ENCODE peak calls at places on chromosomes 12 and 14, in five cellular contexts. V is adrenal gland, D is Peyer's patch, P is thoracic aorta, T is right atrium auricular region. Q is an unnamed sample. For H3K27me3, the result is how much of the 10 kb centered on the place peaks cover.

GRCh38 chr14:101135796-101136742 is 232.5 kb upstream of the RTL1 start:
- DNase-seq in V (no peak), D (peak), T (peak), P (no peak), Q (no peak)

GRCh38 chr14:68661226-68662225 is 131.3 kb downstream of the ZFP36L1 start:
- DNase-seq in P (no peak), V (peak), D (no peak), T (peak), Q (no peak)

GRCh38 chr12:51886021-51886710 is 1.7 kb upstream of the ANKRD33 start:
- DNase-seq in D (peak), T (peak), P (peak), V (peak), Q (peak)

GRCh38 chr12:44287545-44287944 is 451.7 kb downstream of the TMEM117 start:
- DNase-seq in D (no peak), T (no peak), V (no peak), P (no peak), Q (peak)

GRCh38 chr14:103629503-103630121 is 601 bp downstream of the KLC1 start:
- DNase-seq in D (peak), T (no peak), V (peak), P (no peak), Q (peak)

GRCh38 chr12:2609020-2609419 is 185.8 kb upstream of the FKBP4 start:
- DNase-seq in V (no peak), D (no peak), P (no peak), T (no peak), Q (no peak)

GRCh38 chr14:89270439-89271227 is 146.4 kb downstream of the FOXN3 start:
- DNase-seq in P (no peak), T (no peak), D (peak), V (no peak), Q (no peak)

GRCh38 chr12:46401703-46402102 is 29.1 kb upstream of the SLC38A2 start:
- DNase-seq in P (no peak), T (no peak), D (no peak), V (no peak), Q (peak)

GRCh38 chr12:39227218-39227617 is 215.7 kb downstream of the KIF21A start:
- DNase-seq in V (no peak), P (no peak), D (no peak), T (no peak), Q (no peak)

GRCh38 chr14:26163761-26164160 is 434.1 kb downstream of the NOVA1 start:
- DNase-seq in D (no peak), V (no peak), P (no peak), T (no peak), Q (no peak)

GRCh38 chr14:29320261-29320660 is 553.7 kb downstream of the FOXG1 start:
- DNase-seq in D (no peak), P (no peak), T (no peak), V (no peak), Q (no peak)

GRCh38 chr12:106429043-106429552 is 71.5 kb downstream of the POLR3B start:
- DNase-seq in P (no peak), T (no peak), V (no peak), D (no peak), Q (no peak)

GRCh38 chr14:21133896-21134295 is 22.0 kb downstream of the OR5AU1 start:
- DNase-seq in V (no peak), D (no peak), T (no peak), P (no peak), Q (no peak)

GRCh38 chr12:106081606-106082005 is 57.1 kb downstream of the NUAK1 start:
- DNase-seq in P (no peak), D (no peak), V (no peak), T (peak), Q (no peak)

GRCh38 chr12:67669925-67670631 is 21.5 kb downstream of the DYRK2 start:
- DNase-seq in D (no peak), V (no peak), T (no peak), P (no peak), Q (no peak)

GRCh38 chr14:62691613-62692489 is 353.4 kb downstream of the KCNH5 start:
- DNase-seq in T (no peak), P (no peak), D (peak), V (no peak), Q (peak)

GRCh38 chr12:53782093-53782703 is 30.4 kb upstream of the CISTR start:
- DNase-seq in T (no peak), V (no peak), P (no peak), D (no peak), Q (no peak)
- H3K27me3 ChIP-seq in T (under half), V (under half), P (under half), D (under half), Q (under half)

DNA sequence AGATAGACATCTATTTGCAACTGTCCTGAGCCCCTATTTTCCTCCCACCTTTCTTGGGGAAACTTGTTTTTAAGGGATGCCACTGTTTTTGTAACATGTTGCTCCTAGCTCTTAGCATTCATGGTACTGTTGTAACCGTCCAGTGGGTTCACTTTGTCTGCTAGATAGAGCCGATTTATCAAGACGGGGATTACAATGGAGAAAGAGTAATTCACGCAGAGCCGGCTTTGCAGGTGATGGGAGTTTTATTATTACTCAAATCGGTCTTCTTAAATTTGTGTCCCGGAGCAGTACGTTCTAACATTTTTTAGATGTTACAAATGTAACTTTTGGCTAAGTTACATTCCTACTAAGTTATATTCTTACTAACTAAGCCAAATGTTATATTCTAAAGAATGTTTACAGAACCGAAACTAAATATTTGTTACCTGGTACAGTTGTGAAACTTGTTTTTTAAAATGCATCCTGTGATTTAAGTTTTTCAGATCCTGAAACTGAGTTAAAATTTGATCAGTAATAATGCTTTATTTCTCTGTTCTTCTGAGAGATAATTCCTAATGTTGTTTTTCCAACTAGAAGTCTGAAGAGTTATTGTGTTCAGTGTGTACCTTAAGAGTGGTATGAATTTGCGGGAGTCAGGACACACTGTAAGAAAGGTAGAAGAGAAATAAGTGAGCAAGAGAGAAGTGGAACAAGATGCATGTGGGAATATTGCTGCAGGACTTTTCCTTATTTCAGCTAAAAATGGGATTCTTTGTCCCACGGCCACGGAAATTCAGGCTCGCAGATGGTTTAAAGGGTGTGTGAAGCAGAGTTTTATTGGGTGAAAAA is 20.6 kb upstream of the CLEC2D start:
- DNase-seq in T (no peak), V (no peak), P (no peak), D (no peak), Q (no peak)
- H3K4me3 ChIP-seq in T (peak), V (peak), P (peak), D (peak), Q (peak)

GRCh38 chr12:114408881-114409795 is 3.2 kb upstream of the TBX5 start:
- DNase-seq in T (peak), D (no peak), P (no peak), V (no peak), Q (no peak)

GRCh38 chr12:114407034-114407420 is 1.1 kb upstream of the TBX5 start:
- DNase-seq in V (no peak), D (no peak), T (no peak), P (no peak), Q (no peak)

GRCh38 chr12:114406326-114407033 is 536 bp upstream of the TBX5 start:
- DNase-seq in P (no peak), T (no peak), D (no peak), V (no peak), Q (no peak)

GRCh38 chr12:114408415-114408814 is 2.5 kb upstream of the TBX5 start:
- DNase-seq in D (no peak), T (no peak), V (no peak), P (no peak), Q (no peak)

DNA sequence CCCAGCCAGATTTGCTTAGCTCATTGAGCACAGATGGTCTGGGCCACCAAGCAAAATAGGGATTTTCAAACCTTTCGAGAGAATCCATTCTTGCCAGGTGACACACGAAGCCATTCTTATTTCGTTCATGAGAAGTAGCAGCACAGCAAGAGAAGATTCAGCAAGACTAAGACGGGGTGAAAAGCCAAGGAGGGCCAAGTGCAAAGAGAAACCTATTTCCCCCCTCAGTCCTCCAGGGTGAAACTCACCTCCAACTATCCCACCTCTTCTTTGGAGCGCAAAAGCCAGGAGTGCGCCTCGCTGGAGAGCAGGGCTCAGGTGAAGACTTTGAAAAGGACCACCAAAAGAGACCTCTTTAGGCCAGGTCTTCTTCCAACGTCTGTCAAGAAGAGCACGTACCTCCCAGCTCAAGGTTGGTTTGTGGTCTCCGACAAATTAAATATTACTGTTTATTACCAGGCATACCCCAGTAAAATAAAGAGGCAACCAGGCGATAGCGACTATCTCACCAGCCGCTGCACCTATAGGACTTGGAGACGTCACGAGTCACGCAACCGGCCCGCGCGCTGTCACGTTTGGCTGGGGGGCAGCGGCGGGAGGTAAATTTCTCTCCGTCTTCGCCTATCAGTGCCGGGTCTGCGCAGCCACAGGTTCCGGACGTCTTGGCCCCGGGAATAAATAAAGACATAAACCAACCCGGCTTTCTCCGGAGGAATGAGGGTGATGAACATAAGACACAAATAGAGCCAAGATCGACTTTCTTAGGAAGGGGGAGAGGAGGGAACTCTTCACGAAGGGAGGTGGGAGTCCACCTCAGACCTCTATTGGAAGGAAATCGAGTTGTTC is 1.8 kb upstream of the TBX5 start:
- DNase-seq in V (no peak), P (no peak), D (no peak), T (no peak), Q (no peak)
- H3K27me3 ChIP-seq in V (half or more), P (under half), D (under half), T (under half), Q (under half)

GRCh38 chr12:68960162-68960501 is 27.2 kb upstream of the CPM start:
- DNase-seq in T (no peak), D (no peak), P (no peak), V (no peak), Q (no peak)
- H3K4me3 ChIP-seq in T (no peak), D (no peak), P (no peak), V (no peak), Q (no peak)

GRCh38 chr12:64915242-64915641 is 90.8 kb downstream of the TBC1D30 start:
- DNase-seq in D (no peak), V (no peak), P (no peak), T (no peak), Q (no peak)
- H3K27me3 ChIP-seq in D (under half), V (under half), P (under half), T (under half), Q (under half)

GRCh38 chr12:27219693-27220056 is 24.4 kb upstream of the STK38L start:
- DNase-seq in V (no peak), T (no peak), D (no peak), P (no peak), Q (no peak)

GRCh38 chr12:27220057-27220987 is 23.8 kb upstream of the STK38L start:
- DNase-seq in D (no peak), T (no peak), V (no peak), P (no peak), Q (no peak)

GRCh38 chr12:27217590-27217989 is 26.5 kb upstream of the STK38L start:
- DNase-seq in T (no peak), V (no peak), P (no peak), D (no peak), Q (no peak)

GRCh38 chr12:27220988-27221345 is 23.1 kb upstream of the STK38L start:
- DNase-seq in P (no peak), V (no peak), T (no peak), D (no peak), Q (no peak)

DNA sequence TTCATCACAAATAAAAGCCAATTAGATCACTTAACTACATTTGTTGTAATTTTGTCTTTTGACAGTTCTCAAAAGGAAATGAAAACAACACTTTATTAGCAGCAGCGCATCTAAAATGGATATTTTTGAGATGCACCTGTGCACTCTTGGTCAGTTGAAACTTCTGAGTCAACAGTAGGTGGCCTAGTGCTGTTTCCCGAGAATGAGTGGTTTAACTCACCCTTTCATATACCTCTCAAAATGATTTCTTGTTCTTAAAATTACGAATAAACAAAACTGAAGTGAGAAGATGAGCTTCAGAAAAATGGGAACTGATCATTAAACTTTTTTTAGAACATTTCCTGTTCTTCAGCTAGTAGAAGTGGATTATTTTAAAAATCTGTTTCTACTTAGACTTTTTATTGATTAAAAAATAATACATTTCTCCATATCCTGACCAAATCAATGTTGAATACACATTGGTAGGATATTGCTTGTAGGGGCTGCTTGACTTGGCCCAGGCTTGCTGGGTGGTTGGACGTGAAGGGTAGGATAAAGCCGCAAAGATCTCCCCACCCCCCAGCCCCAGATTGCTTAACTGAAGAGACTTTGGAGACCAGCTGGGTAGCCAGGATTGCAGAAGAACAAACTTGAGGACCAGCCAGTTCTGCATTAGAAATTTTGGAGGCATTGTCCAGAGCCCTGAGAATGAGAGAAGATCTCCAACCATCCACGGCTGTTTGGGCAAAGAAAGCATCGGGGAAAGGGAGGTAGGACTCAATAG is 22.3 kb upstream of the STK38L start:
- DNase-seq in T (no peak), D (no peak), V (no peak), P (no peak), Q (no peak)
- H3K4me3 ChIP-seq in T (no peak), D (no peak), V (no peak), P (no peak), Q (no peak)

GRCh38 chr12:110453569-110454296 is 3.6 kb upstream of the ARPC3 start:
- DNase-seq in P (no peak), T (no peak), D (no peak), V (no peak), Q (no peak)

DNA sequence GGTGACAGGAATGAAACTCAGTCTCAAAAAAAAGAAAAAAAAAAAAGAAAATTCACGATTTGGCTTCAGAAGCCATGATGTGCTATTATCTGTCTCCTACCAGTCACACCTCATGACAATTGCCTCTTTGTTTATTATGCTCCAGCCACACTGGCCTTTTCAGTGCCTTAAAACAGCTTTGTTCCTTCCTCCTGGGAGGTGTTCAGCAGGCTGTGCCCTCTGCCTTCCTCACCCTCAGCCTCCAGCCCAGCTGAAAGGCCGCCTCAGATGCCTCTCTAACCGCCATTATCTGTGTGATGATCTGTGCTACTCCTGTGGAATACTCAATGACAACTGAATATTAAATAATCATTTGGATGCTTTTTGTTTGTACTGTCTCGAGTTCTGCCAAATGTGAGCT is 8.6 kb upstream of the ARPC3 start:
- DNase-seq in P (no peak), T (no peak), V (no peak), D (no peak), Q (no peak)
- H3K27me3 ChIP-seq in P (under half), T (under half), V (under half), D (under half), Q (under half)